ENCODE peak calls at places on chromosome 3, in ten cellular contexts. One of them, this sample, is unnamed.

GRCh38 chr3:133850034-133850433 is 44.4 kb downstream of the SRPRB start:
- DNase-seq in PC-3: no peak
- DNase-seq in esophagus muscularis mucosa: no peak
- DNase-seq in pancreas: no peak
- DNase-seq in uterus: no peak
- DNase-seq in psoas muscle: no peak
- DNase-seq in dorsolateral prefrontal cortex: no peak
- DNase-seq in esophagus squamous epithelium: no peak
- DNase-seq in Peyer's patch: no peak
- DNase-seq in IMR-90: no peak
- DNase-seq in this sample: no peak

GRCh38 chr3:194816748-194817591 is 131.3 kb downstream of the FAM43A start:
- DNase-seq in IMR-90: no peak
- DNase-seq in PC-3: no peak
- DNase-seq in psoas muscle: no peak
- DNase-seq in uterus: no peak
- DNase-seq in esophagus muscularis mucosa: no peak
- DNase-seq in Peyer's patch: no peak
- DNase-seq in esophagus squamous epithelium: no peak
- DNase-seq in dorsolateral prefrontal cortex: no peak
- DNase-seq in pancreas: no peak
- DNase-seq in this sample: no peak

GRCh38 chr3:184455991-184456390 is 76.1 kb downstream of the CHRD start:
- DNase-seq in esophagus squamous epithelium: no peak
- DNase-seq in Peyer's patch: no peak
- DNase-seq in dorsolateral prefrontal cortex: no peak
- DNase-seq in PC-3: no peak
- DNase-seq in esophagus muscularis mucosa: no peak
- DNase-seq in IMR-90: no peak
- DNase-seq in psoas muscle: no peak
- DNase-seq in uterus: no peak
- DNase-seq in pancreas: no peak
- DNase-seq in this sample: no peak

GRCh38 chr3:79843180-79843579 is 75.4 kb upstream of the ROBO1 start:
- DNase-seq in PC-3: no peak
- DNase-seq in psoas muscle: no peak
- DNase-seq in esophagus muscularis mucosa: no peak
- DNase-seq in esophagus squamous epithelium: no peak
- DNase-seq in uterus: no peak
- DNase-seq in Peyer's patch: no peak
- DNase-seq in pancreas: no peak
- DNase-seq in dorsolateral prefrontal cortex: no peak
- DNase-seq in IMR-90: no peak
- DNase-seq in this sample: no peak

GRCh38 chr3:123751478-123751877 is 132.7 kb downstream of the MYLK start:
- DNase-seq in Peyer's patch: no peak
- DNase-seq in pancreas: no peak
- DNase-seq in dorsolateral prefrontal cortex: no peak
- DNase-seq in uterus: no peak
- DNase-seq in esophagus muscularis mucosa: peak; percentile 50
- DNase-seq in IMR-90: peak; percentile 58
- DNase-seq in psoas muscle: no peak
- DNase-seq in PC-3: no peak
- DNase-seq in esophagus squamous epithelium: no peak
- DNase-seq in this sample: no peak

GRCh38 chr3:151265866-151266265 is 12.5 kb downstream of the P2RY14 start:
- DNase-seq in esophagus muscularis mucosa: no peak
- DNase-seq in psoas muscle: no peak
- DNase-seq in pancreas: no peak
- DNase-seq in IMR-90: no peak
- DNase-seq in esophagus squamous epithelium: no peak
- DNase-seq in uterus: no peak
- DNase-seq in PC-3: no peak
- DNase-seq in dorsolateral prefrontal cortex: no peak
- DNase-seq in Peyer's patch: no peak
- DNase-seq in this sample: no peak

GRCh38 chr3:131900891-131901290 is 133.9 kb downstream of the CPNE4 start:
- DNase-seq in pancreas: no peak
- DNase-seq in IMR-90: no peak
- DNase-seq in Peyer's patch: no peak
- DNase-seq in psoas muscle: no peak
- DNase-seq in dorsolateral prefrontal cortex: no peak
- DNase-seq in esophagus squamous epithelium: no peak
- DNase-seq in esophagus muscularis mucosa: no peak
- DNase-seq in PC-3: no peak
- DNase-seq in uterus: no peak
- DNase-seq in this sample: no peak

GRCh38 chr3:107235193-107235922 is 141.9 kb upstream of the CCDC54 start:
- DNase-seq in esophagus muscularis mucosa: no peak
- DNase-seq in uterus: no peak
- DNase-seq in Peyer's patch: no peak
- DNase-seq in IMR-90: peak; percentile 5
- DNase-seq in psoas muscle: no peak
- DNase-seq in esophagus squamous epithelium: no peak
- DNase-seq in dorsolateral prefrontal cortex: no peak
- DNase-seq in pancreas: no peak
- DNase-seq in PC-3: no peak
- DNase-seq in this sample: no peak

GRCh38 chr3:40172560-40172959 is 136.9 kb upstream of the EIF1B start:
- DNase-seq in dorsolateral prefrontal cortex: no peak
- DNase-seq in PC-3: no peak
- DNase-seq in uterus: no peak
- DNase-seq in psoas muscle: no peak
- DNase-seq in pancreas: no peak
- DNase-seq in esophagus muscularis mucosa: no peak
- DNase-seq in esophagus squamous epithelium: no peak
- DNase-seq in Peyer's patch: no peak
- DNase-seq in IMR-90: no peak
- DNase-seq in this sample: peak; percentile 16

GRCh38 chr3:67325231-67325630 is 327.1 kb downstream of the KBTBD8 start:
- DNase-seq in uterus: no peak
- DNase-seq in esophagus squamous epithelium: no peak
- DNase-seq in psoas muscle: no peak
- DNase-seq in dorsolateral prefrontal cortex: no peak
- DNase-seq in esophagus muscularis mucosa: no peak
- DNase-seq in PC-3: no peak
- DNase-seq in pancreas: no peak
- DNase-seq in IMR-90: no peak
- DNase-seq in Peyer's patch: no peak
- DNase-seq in this sample: no peak

GRCh38 chr3:123169492-123169929 is 32.2 kb upstream of the SEC22A start:
- DNase-seq in pancreas: no peak
- DNase-seq in IMR-90: peak; percentile 20
- DNase-seq in psoas muscle: no peak
- DNase-seq in esophagus muscularis mucosa: peak; percentile 87
- DNase-seq in uterus: no peak
- DNase-seq in PC-3: no peak
- DNase-seq in esophagus squamous epithelium: no peak
- DNase-seq in Peyer's patch: no peak
- DNase-seq in dorsolateral prefrontal cortex: no peak
- DNase-seq in this sample: no peak

GRCh38 chr3:11134794-11135193 is 19.5 kb upstream of the HRH1 start:
- DNase-seq in pancreas: no peak
- DNase-seq in psoas muscle: no peak
- DNase-seq in uterus: no peak
- DNase-seq in PC-3: no peak
- DNase-seq in esophagus muscularis mucosa: no peak
- DNase-seq in esophagus squamous epithelium: no peak
- DNase-seq in dorsolateral prefrontal cortex: no peak
- DNase-seq in IMR-90: peak; percentile 56
- DNase-seq in Peyer's patch: no peak
- DNase-seq in this sample: no peak

GRCh38 chr3:135905058-135905724 is 60.3 kb upstream of the PPP2R3A start:
- DNase-seq in dorsolateral prefrontal cortex: no peak
- DNase-seq in uterus: no peak
- DNase-seq in Peyer's patch: no peak
- DNase-seq in PC-3: peak; percentile 49
- DNase-seq in pancreas: no peak
- DNase-seq in esophagus muscularis mucosa: peak; percentile 34
- DNase-seq in esophagus squamous epithelium: no peak
- DNase-seq in psoas muscle: no peak
- DNase-seq in IMR-90: peak; percentile 51
- DNase-seq in this sample: no peak

GRCh38 chr3:193951859-193952258 is 184.1 kb upstream of the HES1 start:
- DNase-seq in uterus: no peak
- DNase-seq in Peyer's patch: no peak
- DNase-seq in esophagus squamous epithelium: no peak
- DNase-seq in IMR-90: no peak
- DNase-seq in esophagus muscularis mucosa: no peak
- DNase-seq in dorsolateral prefrontal cortex: no peak
- DNase-seq in psoas muscle: no peak
- DNase-seq in pancreas: no peak
- DNase-seq in PC-3: peak; percentile 38
- DNase-seq in this sample: no peak

GRCh38 chr3:169071003-169071402 is 592.5 kb downstream of the MECOM start:
- DNase-seq in pancreas: no peak
- DNase-seq in psoas muscle: no peak
- DNase-seq in PC-3: no peak
- DNase-seq in uterus: no peak
- DNase-seq in IMR-90: peak; percentile 36
- DNase-seq in Peyer's patch: no peak
- DNase-seq in esophagus muscularis mucosa: no peak
- DNase-seq in esophagus squamous epithelium: no peak
- DNase-seq in dorsolateral prefrontal cortex: no peak
- DNase-seq in this sample: no peak

GRCh38 chr3:25557641-25558040 is 107.1 kb downstream of the TOP2B start:
- DNase-seq in psoas muscle: no peak
- DNase-seq in uterus: no peak
- DNase-seq in dorsolateral prefrontal cortex: no peak
- DNase-seq in esophagus muscularis mucosa: no peak
- DNase-seq in PC-3: no peak
- DNase-seq in Peyer's patch: no peak
- DNase-seq in IMR-90: no peak
- DNase-seq in esophagus squamous epithelium: no peak
- DNase-seq in pancreas: no peak
- DNase-seq in this sample: no peak

GRCh38 chr3:134350861-134351311 is 23.4 kb downstream of the AMOTL2 start:
- DNase-seq in esophagus squamous epithelium: no peak
- DNase-seq in uterus: peak; percentile 27
- DNase-seq in esophagus muscularis mucosa: no peak
- DNase-seq in PC-3: peak; percentile 92
- DNase-seq in IMR-90: no peak
- DNase-seq in psoas muscle: peak; percentile 49
- DNase-seq in dorsolateral prefrontal cortex: peak; percentile 30
- DNase-seq in Peyer's patch: peak; percentile 72
- DNase-seq in pancreas: peak; percentile 77
- DNase-seq in this sample: peak; percentile 50

GRCh38 chr3:124486324-124486723 is 243.9 kb upstream of the UMPS start:
- DNase-seq in pancreas: no peak
- DNase-seq in psoas muscle: no peak
- DNase-seq in uterus: no peak
- DNase-seq in PC-3: peak; percentile 17
- DNase-seq in esophagus muscularis mucosa: peak; percentile 45
- DNase-seq in dorsolateral prefrontal cortex: no peak
- DNase-seq in esophagus squamous epithelium: no peak
- DNase-seq in Peyer's patch: no peak
- DNase-seq in IMR-90: no peak
- DNase-seq in this sample: no peak

GRCh38 chr3:31748281-31749245 is 215.8 kb downstream of the STT3B start:
- DNase-seq in pancreas: no peak
- DNase-seq in Peyer's patch: no peak
- DNase-seq in esophagus muscularis mucosa: no peak
- DNase-seq in IMR-90: no peak
- DNase-seq in PC-3: no peak
- DNase-seq in esophagus squamous epithelium: no peak
- DNase-seq in dorsolateral prefrontal cortex: no peak
- DNase-seq in uterus: no peak
- DNase-seq in psoas muscle: no peak
- DNase-seq in this sample: no peak

GRCh38 chr3:101643009-101643844 is 33.7 kb downstream of the ZBTB11 start:
- DNase-seq in pancreas: no peak
- DNase-seq in PC-3: no peak
- DNase-seq in psoas muscle: no peak
- DNase-seq in esophagus squamous epithelium: no peak
- DNase-seq in IMR-90: no peak
- DNase-seq in dorsolateral prefrontal cortex: no peak
- DNase-seq in Peyer's patch: no peak
- DNase-seq in esophagus muscularis mucosa: peak; percentile 60
- DNase-seq in uterus: no peak
- DNase-seq in this sample: no peak
- H3K27ac ChIP-seq in pancreas: no peak overlapping the region
- H3K27ac ChIP-seq in PC-3: peak overlapping the region; percentile 2
- H3K27ac ChIP-seq in psoas muscle: no peak overlapping the region
- H3K27ac ChIP-seq in esophagus squamous epithelium: no peak overlapping the region
- H3K27ac ChIP-seq in IMR-90: no peak overlapping the region
- H3K27ac ChIP-seq in dorsolateral prefrontal cortex: no peak overlapping the region
- H3K27ac ChIP-seq in Peyer's patch: no peak overlapping the region
- H3K27ac ChIP-seq in esophagus muscularis mucosa: no peak overlapping the region
- H3K27ac ChIP-seq in uterus: no peak overlapping the region
- H3K27ac ChIP-seq in this sample: no peak overlapping the region

DNA sequence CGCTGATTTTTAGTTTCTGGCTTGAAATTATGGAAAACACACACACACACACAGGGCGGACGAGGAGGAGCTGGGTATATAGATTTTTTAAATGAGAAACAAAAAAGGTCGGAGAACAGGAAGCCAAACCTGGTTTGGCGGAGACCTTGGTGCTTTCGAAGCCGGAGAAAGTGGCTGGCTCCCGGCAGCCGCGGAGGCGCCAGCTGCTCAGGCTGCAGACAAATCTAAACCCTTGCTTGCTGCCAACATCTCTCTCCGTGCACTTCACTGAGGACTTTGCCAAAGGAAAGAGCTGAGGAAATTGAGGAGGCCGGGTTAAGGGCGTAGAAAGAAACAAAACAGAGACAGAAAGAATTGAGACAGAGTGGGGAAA is 2.1 kb downstream of the ZIC1 start:
- DNase-seq in uterus: no peak
- DNase-seq in dorsolateral prefrontal cortex: no peak
- DNase-seq in psoas muscle: no peak
- DNase-seq in Peyer's patch: no peak
- DNase-seq in esophagus muscularis mucosa: peak; percentile 55
- DNase-seq in pancreas: no peak
- DNase-seq in IMR-90: peak; percentile 7
- DNase-seq in PC-3: no peak
- DNase-seq in esophagus squamous epithelium: no peak
- DNase-seq in this sample: peak; percentile 26
- H3K4me3 ChIP-seq in uterus: no peak overlapping the region
- H3K4me3 ChIP-seq in dorsolateral prefrontal cortex: peak overlapping the region; percentile 51
- H3K4me3 ChIP-seq in psoas muscle: peak overlapping the region; percentile 75
- H3K4me3 ChIP-seq in Peyer's patch: no peak overlapping the region
- H3K4me3 ChIP-seq in esophagus muscularis mucosa: peak overlapping the region; percentile 47
- H3K4me3 ChIP-seq in pancreas: peak overlapping the region; percentile 41
- H3K4me3 ChIP-seq in IMR-90: peak overlapping the region; percentile 17
- H3K4me3 ChIP-seq in PC-3: no peak overlapping the region
- H3K4me3 ChIP-seq in esophagus squamous epithelium: peak overlapping the region; percentile 56
- H3K4me3 ChIP-seq in this sample: no peak overlapping the region

GRCh38 chr3:142866841-142867631 is 21.8 kb downstream of the PCOLCE2 start:
- DNase-seq in Peyer's patch: no peak
- DNase-seq in esophagus muscularis mucosa: no peak
- DNase-seq in uterus: no peak
- DNase-seq in PC-3: peak; percentile 11
- DNase-seq in esophagus squamous epithelium: no peak
- DNase-seq in IMR-90: no peak
- DNase-seq in psoas muscle: no peak
- DNase-seq in dorsolateral prefrontal cortex: no peak
- DNase-seq in pancreas: no peak
- DNase-seq in this sample: no peak
- TF ChIP-seq CTCF in Peyer's patch: no peak
- TF ChIP-seq CTCF in esophagus muscularis mucosa: no peak
- TF ChIP-seq CTCF in uterus: no peak
- TF ChIP-seq CTCF in PC-3: peak; percentile 34
- TF ChIP-seq CTCF in esophagus squamous epithelium: peak; percentile 58
- TF ChIP-seq CTCF in IMR-90: no peak
- TF ChIP-seq CTCF in psoas muscle: no peak
- TF ChIP-seq CTCF in dorsolateral prefrontal cortex: no peak
- TF ChIP-seq CTCF in pancreas: no peak
- TF ChIP-seq CTCF in this sample: no peak

GRCh38 chr3:4531478-4532025 is 38.4 kb downstream of the ITPR1 start:
- DNase-seq in pancreas: no peak
- DNase-seq in psoas muscle: no peak
- DNase-seq in dorsolateral prefrontal cortex: no peak
- DNase-seq in IMR-90: peak; percentile 1
- DNase-seq in esophagus muscularis mucosa: no peak
- DNase-seq in esophagus squamous epithelium: no peak
- DNase-seq in Peyer's patch: no peak
- DNase-seq in uterus: no peak
- DNase-seq in PC-3: peak; percentile 42
- DNase-seq in this sample: no peak
- H3K27ac ChIP-seq in pancreas: no peak overlapping the region
- H3K27ac ChIP-seq in psoas muscle: no peak overlapping the region
- H3K27ac ChIP-seq in dorsolateral prefrontal cortex: no peak overlapping the region
- H3K27ac ChIP-seq in IMR-90: no peak overlapping the region
- H3K27ac ChIP-seq in esophagus muscularis mucosa: no peak overlapping the region
- H3K27ac ChIP-seq in esophagus squamous epithelium: no peak overlapping the region
- H3K27ac ChIP-seq in Peyer's patch: no peak overlapping the region
- H3K27ac ChIP-seq in uterus: no peak overlapping the region
- H3K27ac ChIP-seq in PC-3: no peak overlapping the region
- H3K27ac ChIP-seq in this sample: no peak overlapping the region

This sample was measured in lung.